ENCODE peak calls at places on chromosomes 6 and 20, in seven cellular contexts. N, C, M, H, B, U and O are unnamed samples. For H3K27me3, the result is how much of the 10 kb centered on the place peaks cover.

GRCh38 chr6:32882879-32883250 is 28.9 kb downstream of the PSMB9 start:
- DNase-seq in N (no peak), C (no peak), M (no peak), H (no peak), B (peak), U (no peak), O (no peak)

GRCh38 chr6:75204222-75204958 is 1.5 kb downstream of the COL12A1 start:
- DNase-seq in N (peak), C (peak), M (peak), H (peak), B (peak), U (peak), O (no peak)

GRCh38 chr20:40010483-40010882 is 678.6 kb downstream of the MAFB start:
- DNase-seq in N (no peak), C (no peak), M (peak), H (no peak), B (no peak), U (no peak), O (no peak)

GRCh38 chr6:127301199-127301700 is 34.6 kb downstream of the RNF146 start:
- DNase-seq in N (no peak), C (no peak), M (no peak), H (no peak), B (no peak), U (no peak), O (no peak)

GRCh38 chr6:53441035-53441493 is 92.3 kb upstream of the ELOVL5 start:
- DNase-seq in N (no peak), C (no peak), M (no peak), H (no peak), B (no peak), U (no peak), O (no peak)

GRCh38 chr6:19599813-19600464 is 237.2 kb upstream of the ID4 start:
- DNase-seq in N (no peak), C (no peak), M (no peak), H (no peak), B (no peak), U (no peak), O (no peak)

GRCh38 chr6:11909696-11910132 is 102.4 kb upstream of the HIVEP1 start:
- DNase-seq in N (no peak), C (no peak), M (no peak), H (no peak), B (peak), U (no peak), O (no peak)

GRCh38 chr6:14671261-14671681 is 553.7 kb downstream of the CD83 start:
- DNase-seq in N (no peak), C (peak), M (no peak), H (no peak), B (peak), U (peak), O (no peak)

GRCh38 chr6:37804676-37805075 is 14.9 kb upstream of the ZFAND3 start:
- DNase-seq in N (no peak), C (no peak), M (no peak), H (no peak), B (no peak), U (no peak), O (no peak)

GRCh38 chr20:1816384-1817381 is 78.5 kb upstream of the SIRPA start:
- DNase-seq in N (no peak), C (no peak), M (no peak), H (no peak), B (peak), U (no peak), O (no peak)

GRCh38 chr6:141492885-141493284 is 639.8 kb upstream of the GJE1 start:
- DNase-seq in N (no peak), C (no peak), M (no peak), H (no peak), B (no peak), U (no peak), O (no peak)

GRCh38 chr6:28811873-28812272 is 111.9 kb downstream of the TRIM27 start:
- DNase-seq in N (no peak), C (no peak), M (no peak), H (no peak), B (peak), U (no peak), O (no peak)

GRCh38 chr20:12177657-12178293 is 260.1 kb downstream of the BTBD3 start:
- DNase-seq in N (no peak), C (no peak), M (no peak), H (no peak), B (peak), U (no peak), O (no peak)

GRCh38 chr20:48052492-48052870 is 267.2 kb upstream of the SULF2 start:
- DNase-seq in N (no peak), C (peak), M (no peak), H (no peak), B (peak), U (no peak), O (no peak)

GRCh38 chr6:38143191-38144154 is 323.9 kb downstream of the ZFAND3 start:
- DNase-seq in N (no peak), C (no peak), M (no peak), H (no peak), B (no peak), U (no peak), O (no peak)

GRCh38 chr20:41098703-41099250 is 38.6 kb upstream of the PLCG1 start:
- DNase-seq in N (no peak), C (no peak), M (no peak), H (no peak), B (no peak), U (no peak), O (no peak)

GRCh38 chr6:116221931-116222330 is 31.9 kb downstream of the TSPYL4 start:
- DNase-seq in N (no peak), C (no peak), M (no peak), H (no peak), B (no peak), U (no peak), O (no peak)

GRCh38 chr6:167700199-167700598 is 126.5 kb upstream of the AFDN start:
- DNase-seq in N (no peak), C (no peak), M (no peak), H (no peak), B (no peak), U (no peak), O (no peak)

GRCh38 chr6:41404221-41404866 is 68.9 kb downstream of the NCR2 start:
- DNase-seq in N (no peak), C (no peak), M (no peak), H (no peak), B (no peak), U (no peak), O (no peak)

GRCh38 chr6:106702451-106703110 is 73.2 kb downstream of the QRSL1 start:
- DNase-seq in N (no peak), C (no peak), M (peak), H (no peak), B (no peak), U (no peak), O (no peak)

GRCh38 chr6:111818539-111819226 is 54.6 kb downstream of the FYN start:
- DNase-seq in N (no peak), C (no peak), M (no peak), H (no peak), B (no peak), U (no peak), O (no peak)

GRCh38 chr6:44073612-44074382 is 53.5 kb downstream of the MRPL14 start:
- DNase-seq in N (no peak), C (no peak), M (no peak), H (no peak), B (no peak), U (no peak), O (no peak)

GRCh38 chr20:32446301-32447100 is 88.4 kb downstream of the ASXL1 start:
- DNase-seq in N (no peak), C (no peak), M (no peak), H (no peak), B (no peak), U (no peak), O (no peak)

GRCh38 chr20:44074252-44075151 is 112.5 kb downstream of the JPH2 start:
- DNase-seq in N (no peak), C (no peak), M (no peak), H (peak), B (peak), U (no peak), O (no peak)

GRCh38 chr6:129672883-129673631 is 36.9 kb downstream of the ARHGAP18 start:
- DNase-seq in N (peak), C (no peak), M (no peak), H (no peak), B (peak), U (no peak), O (no peak)

GRCh38 chr6:43334466-43335095 is 26.0 kb upstream of the CRIP3 start:
- DNase-seq in N (peak), C (no peak), M (no peak), H (no peak), B (peak), U (no peak), O (peak)

GRCh38 chr20:58942549-58942948 is 38.5 kb upstream of the NELFCD start:
- DNase-seq in N (no peak), C (no peak), M (no peak), H (no peak), B (peak), U (no peak), O (no peak)

GRCh38 chr20:956330-956951 is 40.3 kb upstream of the ANGPT4 start:
- DNase-seq in N (peak), C (peak), M (peak), H (peak), B (peak), U (peak), O (peak)

GRCh38 chr20:62685781-62686555 is 22.7 kb upstream of the NTSR1 start:
- DNase-seq in N (no peak), C (no peak), M (peak), H (peak), B (peak), U (no peak), O (no peak)

GRCh38 chr6:17865243-17865642 is 122.2 kb downstream of the KIF13A start:
- DNase-seq in N (peak), C (no peak), M (no peak), H (no peak), B (peak), U (peak), O (no peak)

GRCh38 chr6:156175971-156176421 is 601.2 kb upstream of the ARID1B start:
- DNase-seq in N (peak), C (peak), M (peak), H (no peak), B (peak), U (peak), O (peak)

GRCh38 chr6:70669133-70669532 is 1.4 kb downstream of the SMAP1 start:
- DNase-seq in N (no peak), C (no peak), M (no peak), H (no peak), B (peak), U (no peak), O (no peak)

GRCh38 chr20:38127011-38127621 is 38.0 kb downstream of the TGM2 start:
- DNase-seq in N (peak), C (peak), M (peak), H (peak), B (peak), U (peak), O (no peak)

GRCh38 chr6:48628316-48628715 is 517.3 kb upstream of the PTCHD4 start:
- DNase-seq in N (no peak), C (no peak), M (no peak), H (no peak), B (no peak), U (no peak), O (no peak)

GRCh38 chr20:15079594-15080340 is 742.4 kb upstream of the FLRT3 start:
- DNase-seq in N (no peak), C (no peak), M (no peak), H (no peak), B (no peak), U (no peak), O (no peak)

GRCh38 chr6:121597654-121598053 is 162.2 kb downstream of the GJA1 start:
- DNase-seq in N (no peak), C (no peak), M (no peak), H (no peak), B (peak), U (no peak), O (no peak)

GRCh38 chr6:50821431-50822077 is 2.9 kb downstream of the TFAP2B start:
- DNase-seq in N (no peak), C (no peak), M (no peak), H (no peak), B (no peak), U (no peak), O (no peak)

GRCh38 chr6:50819906-50820589 is 1.4 kb downstream of the TFAP2B start:
- DNase-seq in N (no peak), C (no peak), M (no peak), H (no peak), B (no peak), U (no peak), O (no peak)

GRCh38 chr6:50820590-50821234 is 2.0 kb downstream of the TFAP2B start:
- DNase-seq in N (no peak), C (no peak), M (no peak), H (no peak), B (peak), U (no peak), O (no peak)

GRCh38 chr6:50823130-50823920 is 4.7 kb downstream of the TFAP2B start:
- DNase-seq in N (no peak), C (no peak), M (no peak), H (no peak), B (no peak), U (no peak), O (no peak)

GRCh38 chr6:50822078-50822476 is 3.4 kb downstream of the TFAP2B start:
- DNase-seq in N (no peak), C (no peak), M (no peak), H (no peak), B (peak), U (no peak), O (no peak)
- H3K27me3 ChIP-seq in N (under half), C (under half), M (half or more), H (under half), B (half or more), U (half or more), O (half or more)

DNA sequence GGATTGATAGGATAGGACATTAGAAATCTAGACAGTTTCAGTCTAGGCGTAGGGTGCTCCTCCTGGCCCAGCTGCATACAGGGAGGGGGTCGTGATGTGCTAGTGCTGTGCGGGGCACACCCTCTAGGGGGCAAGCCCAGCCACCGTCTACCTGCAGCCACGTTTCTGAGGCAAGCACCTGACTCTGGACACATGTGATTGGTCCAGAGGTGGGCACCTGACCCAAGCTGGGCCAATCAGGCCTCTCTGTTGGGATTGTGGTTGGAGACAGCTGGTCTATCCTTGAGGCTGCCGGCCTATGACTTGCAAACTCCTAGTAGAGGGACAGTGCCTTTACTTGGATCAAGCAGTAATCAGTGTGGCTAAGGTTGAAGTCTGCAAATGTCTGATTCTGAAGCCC is 317.1 kb downstream of the BMP7 start:
- DNase-seq in N (peak), C (no peak), M (no peak), H (no peak), B (peak), U (no peak), O (no peak)
- H3K27me3 ChIP-seq in N (under half), C (under half), M (under half), H (under half), B (under half), U (under half), O (under half)

GRCh38 chr20:25079171-25079570 is 2.8 kb downstream of the VSX1 start:
- DNase-seq in N (no peak), C (no peak), M (no peak), H (no peak), B (no peak), U (no peak), O (no peak)

GRCh38 chr20:25082498-25082873 is 545 bp upstream of the VSX1 start:
- DNase-seq in N (no peak), C (no peak), M (no peak), H (no peak), B (no peak), U (no peak), O (no peak)

GRCh38 chr20:25083141-25083772 is 1.3 kb upstream of the VSX1 start:
- DNase-seq in N (no peak), C (no peak), M (no peak), H (no peak), B (no peak), U (no peak), O (no peak)

GRCh38 chr20:25081730-25082497 is at the start of gene VSX1:
- DNase-seq in N (no peak), C (no peak), M (no peak), H (no peak), B (no peak), U (no peak), O (no peak)

DNA sequence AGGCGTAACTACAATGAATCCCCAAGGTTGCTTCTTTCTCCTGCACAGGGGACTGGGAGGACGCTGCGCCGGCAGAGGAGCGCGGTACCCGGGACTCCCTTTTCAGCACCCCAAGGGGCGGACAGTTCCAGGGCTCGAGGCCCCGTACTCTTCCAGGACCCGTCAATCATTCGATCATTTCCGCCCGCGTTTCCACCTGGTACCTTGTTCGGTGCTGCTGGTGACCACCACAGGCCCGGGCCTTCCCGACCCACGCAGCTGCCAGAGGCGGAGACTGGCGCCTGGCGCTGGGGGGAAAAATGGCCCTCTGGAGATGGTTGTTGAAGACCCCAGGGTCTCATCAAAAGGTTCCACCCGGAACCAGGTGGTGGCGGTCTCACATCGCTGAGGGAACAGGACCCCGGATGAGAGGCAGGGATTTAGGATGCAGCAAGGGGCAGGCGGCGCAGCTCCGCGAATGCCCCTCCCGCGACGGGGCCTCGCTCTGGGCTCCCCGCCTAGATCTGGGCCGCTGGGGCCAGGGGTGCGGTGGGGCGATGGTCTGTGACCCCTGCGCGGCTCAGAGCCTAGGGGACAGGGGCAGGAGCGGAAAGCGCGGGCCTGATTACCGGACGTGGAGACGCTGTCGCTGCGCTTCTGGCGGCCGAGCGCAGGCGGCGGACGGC is 744 bp downstream of the VSX1 start:
- DNase-seq in N (no peak), C (no peak), M (no peak), H (no peak), B (no peak), U (no peak), O (no peak)
- H3K27me3 ChIP-seq in N (under half), C (under half), M (half or more), H (under half), B (under half), U (half or more), O (half or more)

DNA sequence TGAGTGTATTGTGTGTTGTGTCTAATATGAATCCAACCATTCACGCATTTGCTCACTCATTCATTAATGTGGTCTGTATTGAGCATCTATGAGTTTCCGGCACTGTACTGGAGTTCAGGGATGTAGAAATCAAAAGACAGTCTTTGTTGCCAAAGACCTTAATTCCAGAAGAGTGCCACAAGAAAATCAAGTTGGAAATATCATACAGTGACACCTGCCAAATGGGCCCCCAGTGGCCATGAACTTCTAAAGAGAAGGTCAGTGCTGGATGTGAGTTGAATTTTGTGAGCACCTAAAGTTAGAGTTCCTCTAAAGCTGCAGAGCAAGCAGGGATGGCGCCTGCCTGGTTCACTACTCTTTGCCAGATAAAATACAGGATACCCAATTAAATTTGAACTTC is 175.9 kb downstream of the DOK5 start:
- DNase-seq in N (no peak), C (no peak), M (no peak), H (no peak), B (no peak), U (no peak), O (no peak)
- H3K27me3 ChIP-seq in N (under half), C (under half), M (under half), H (under half), B (under half), U (under half), O (under half)

GRCh38 chr20:36098364-36098763 is 56.2 kb upstream of the EPB41L1 start:
- DNase-seq in N (no peak), C (no peak), M (no peak), H (peak), B (no peak), U (no peak), O (no peak)

GRCh38 chr20:36102306-36102705 is 52.2 kb upstream of the EPB41L1 start:
- DNase-seq in N (no peak), C (no peak), M (no peak), H (no peak), B (no peak), U (no peak), O (no peak)

GRCh38 chr20:36099106-36099505 is 55.4 kb upstream of the EPB41L1 start:
- DNase-seq in N (no peak), C (no peak), M (no peak), H (no peak), B (no peak), U (no peak), O (no peak)

GRCh38 chr20:36102809-36103596 is 51.5 kb upstream of the EPB41L1 start:
- DNase-seq in N (no peak), C (no peak), M (no peak), H (no peak), B (no peak), U (no peak), O (no peak)

GRCh38 chr20:36101201-36101600 is 53.3 kb upstream of the EPB41L1 start:
- DNase-seq in N (no peak), C (no peak), M (no peak), H (no peak), B (no peak), U (no peak), O (no peak)
- H3K27me3 ChIP-seq in N (under half), C (under half), M (under half), H (under half), B (under half), U (under half), O (under half)

GRCh38 chr20:22562620-22563019 is 21.8 kb downstream of the FOXA2 start:
- DNase-seq in N (no peak), C (no peak), M (no peak), H (no peak), B (no peak), U (no peak), O (no peak)

GRCh38 chr20:22560817-22561216 is 23.6 kb downstream of the FOXA2 start:
- DNase-seq in N (no peak), C (no peak), M (no peak), H (no peak), B (no peak), U (no peak), O (no peak)

GRCh38 chr20:22561965-22562581 is 22.3 kb downstream of the FOXA2 start:
- DNase-seq in N (no peak), C (no peak), M (no peak), H (no peak), B (no peak), U (no peak), O (no peak)

GRCh38 chr20:22557403-22558276 is 26.7 kb downstream of the FOXA2 start:
- DNase-seq in N (no peak), C (no peak), M (no peak), H (no peak), B (no peak), U (no peak), O (no peak)

GRCh38 chr20:22559711-22560305 is 24.6 kb downstream of the FOXA2 start:
- DNase-seq in N (no peak), C (no peak), M (no peak), H (no peak), B (no peak), U (no peak), O (no peak)
- H3K27me3 ChIP-seq in N (under half), C (under half), M (under half), H (under half), B (half or more), U (under half), O (half or more)

DNA sequence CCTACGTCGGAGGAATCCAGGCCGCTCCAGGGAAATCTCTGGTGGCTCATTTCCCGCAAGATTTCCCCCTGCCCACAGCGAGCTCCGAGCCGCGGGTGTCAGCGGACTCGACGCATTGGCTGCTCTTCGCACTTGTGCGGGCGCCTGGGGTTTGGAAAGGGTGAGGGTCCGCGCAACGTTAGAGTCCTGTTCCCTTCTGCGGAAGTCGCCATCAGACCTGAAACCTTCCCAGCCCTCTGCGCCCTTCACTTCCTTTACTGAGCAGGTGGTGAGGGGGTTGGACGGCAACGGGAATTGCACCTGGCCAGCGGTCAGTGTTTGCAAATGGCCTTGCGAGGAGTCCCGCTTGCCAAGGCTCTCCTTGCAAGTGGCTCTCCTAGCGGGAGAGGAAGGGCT is 8.4 kb downstream of the PAX1 start:
- DNase-seq in N (no peak), C (no peak), M (no peak), H (no peak), B (no peak), U (no peak), O (no peak)
- H3K27me3 ChIP-seq in N (under half), C (under half), M (half or more), H (under half), B (half or more), U (under half), O (half or more)